ENCODE peak calls at places on chromosomes 11 and 22, in five cellular contexts. N, G, L, Z and Y are unnamed samples.

GRCh38 chr11:27468209-27468608 is 4.4 kb downstream of the LGR4 start:
- DNase-seq in N (peak), G (no peak), L (no peak), Z (no peak), Y (peak)

GRCh38 chr11:33952805-33953204 is 60.9 kb upstream of the LMO2 start:
- DNase-seq in N (no peak), G (no peak), L (no peak), Z (no peak), Y (no peak)

GRCh38 chr11:69310934-69311766 is 17.2 kb downstream of the MYEOV start:
- DNase-seq in N (no peak), G (no peak), L (no peak), Z (no peak), Y (no peak)

GRCh38 chr11:9803685-9804413 is 140.0 kb downstream of the SWAP70 start:
- DNase-seq in N (peak), G (no peak), L (no peak), Z (no peak), Y (no peak)

GRCh38 chr11:22244986-22245592 is 52.2 kb downstream of the ANO5 start:
- DNase-seq in N (peak), G (peak), L (no peak), Z (peak), Y (peak)

GRCh38 chr11:26410967-26411366 is 79.0 kb downstream of the ANO3 start:
- DNase-seq in N (no peak), G (no peak), L (no peak), Z (no peak), Y (no peak)

GRCh38 chr22:40898850-40899357 is 37.0 kb upstream of the DNAJB7 start:
- DNase-seq in N (peak), G (peak), L (no peak), Z (no peak), Y (peak)

GRCh38 chr22:24460418-24461089 is 33.2 kb downstream of the ADORA2A start:
- DNase-seq in N (no peak), G (peak), L (no peak), Z (peak), Y (peak)

GRCh38 chr11:96278039-96278897 is 64.7 kb downstream of the MAML2 start:
- DNase-seq in N (peak), G (no peak), L (no peak), Z (no peak), Y (peak)

GRCh38 chr11:58616594-58616993 is 5.9 kb upstream of the CNTF start:
- DNase-seq in N (peak), G (no peak), L (no peak), Z (no peak), Y (peak)

GRCh38 chr22:32444068-32444467 is 20.2 kb downstream of the BPIFC start:
- DNase-seq in N (no peak), G (peak), L (no peak), Z (peak), Y (no peak)

GRCh38 chr11:25927391-25927790 is 404.5 kb upstream of the ANO3 start:
- DNase-seq in N (peak), G (no peak), L (no peak), Z (no peak), Y (no peak)

GRCh38 chr22:40189979-40190378 is 12.3 kb downstream of the TNRC6B start:
- DNase-seq in N (no peak), G (no peak), L (no peak), Z (no peak), Y (no peak)

GRCh38 chr22:30265131-30265720 is 1.4 kb downstream of the OSM start:
- DNase-seq in N (no peak), G (no peak), L (no peak), Z (no peak), Y (no peak)

GRCh38 chr11:46253258-46254134 is 24.0 kb upstream of the CREB3L1 start:
- DNase-seq in N (no peak), G (no peak), L (peak), Z (no peak), Y (no peak)

GRCh38 chr11:130510407-130511006 is 62.1 kb downstream of the ADAMTS15 start:
- DNase-seq in N (peak), G (no peak), L (no peak), Z (no peak), Y (peak)

GRCh38 chr11:43952401-43953342 is 10.2 kb downstream of the C11orf96 start:
- DNase-seq in N (no peak), G (no peak), L (no peak), Z (no peak), Y (no peak)

GRCh38 chr22:43642807-43643206 is 169.3 kb downstream of the EFCAB6 start:
- DNase-seq in N (no peak), G (no peak), L (no peak), Z (no peak), Y (no peak)

GRCh38 chr11:109728056-109728455 is 306.1 kb downstream of the C11orf87 start:
- DNase-seq in N (no peak), G (no peak), L (no peak), Z (no peak), Y (no peak)

GRCh38 chr11:57315491-57315890 is 9.3 kb downstream of the TNKS1BP1 start:
- DNase-seq in N (peak), G (no peak), L (no peak), Z (peak), Y (no peak)

GRCh38 chr11:79369094-79369493 is 71.7 kb downstream of the TENM4 start:
- DNase-seq in N (no peak), G (no peak), L (no peak), Z (no peak), Y (no peak)

GRCh38 chr11:1917523-1918435 is 1.7 kb upstream of the TNNT3 start:
- DNase-seq in N (no peak), G (no peak), L (no peak), Z (peak), Y (no peak)

GRCh38 chr22:25362215-25362882 is 142.9 kb downstream of the CRYBB2 start:
- DNase-seq in N (peak), G (peak), L (peak), Z (peak), Y (peak)

GRCh38 chr22:45499746-45500145 is 2.9 kb upstream of the FBLN1 start:
- DNase-seq in N (no peak), G (no peak), L (no peak), Z (peak), Y (no peak)

GRCh38 chr11:120248551-120249278 is 8.8 kb downstream of the POU2F3 start:
- DNase-seq in N (peak), G (no peak), L (no peak), Z (no peak), Y (peak)

GRCh38 chr11:104005234-104005855 is 31.1 kb upstream of the DDI1 start:
- DNase-seq in N (peak), G (no peak), L (no peak), Z (no peak), Y (no peak)

GRCh38 chr22:40043086-40043485 is 48.3 kb downstream of the FAM83F start:
- DNase-seq in N (peak), G (no peak), L (no peak), Z (no peak), Y (no peak)

GRCh38 chr11:9759519-9760179 is 95.8 kb downstream of the SWAP70 start:
- DNase-seq in N (peak), G (no peak), L (peak), Z (no peak), Y (peak)

GRCh38 chr22:41411021-41411851 is 29.5 kb downstream of the TEF start:
- DNase-seq in N (no peak), G (no peak), L (peak), Z (no peak), Y (no peak)

GRCh38 chr11:719214-720016 is 13.4 kb downstream of the EPS8L2 start:
- DNase-seq in N (no peak), G (no peak), L (peak), Z (no peak), Y (no peak)

GRCh38 chr11:43578346-43579170 is 102.0 kb upstream of the HSD17B12 start:
- DNase-seq in N (peak), G (no peak), L (no peak), Z (peak), Y (no peak)

GRCh38 chr11:17267576-17267975 is 9.0 kb upstream of the NUCB2 start:
- DNase-seq in N (no peak), G (peak), L (no peak), Z (no peak), Y (no peak)

GRCh38 chr11:10451399-10452116 is 3.5 kb upstream of the AMPD3 start:
- DNase-seq in N (no peak), G (no peak), L (peak), Z (no peak), Y (no peak)

GRCh38 chr11:111923351-111923788 is 4.7 kb downstream of the C11orf52 start:
- DNase-seq in N (peak), G (no peak), L (no peak), Z (peak), Y (no peak)
- TF ChIP-seq CTCF in N (no peak), G (no peak), L (no peak), Z (no peak), Y (no peak)

DNA sequence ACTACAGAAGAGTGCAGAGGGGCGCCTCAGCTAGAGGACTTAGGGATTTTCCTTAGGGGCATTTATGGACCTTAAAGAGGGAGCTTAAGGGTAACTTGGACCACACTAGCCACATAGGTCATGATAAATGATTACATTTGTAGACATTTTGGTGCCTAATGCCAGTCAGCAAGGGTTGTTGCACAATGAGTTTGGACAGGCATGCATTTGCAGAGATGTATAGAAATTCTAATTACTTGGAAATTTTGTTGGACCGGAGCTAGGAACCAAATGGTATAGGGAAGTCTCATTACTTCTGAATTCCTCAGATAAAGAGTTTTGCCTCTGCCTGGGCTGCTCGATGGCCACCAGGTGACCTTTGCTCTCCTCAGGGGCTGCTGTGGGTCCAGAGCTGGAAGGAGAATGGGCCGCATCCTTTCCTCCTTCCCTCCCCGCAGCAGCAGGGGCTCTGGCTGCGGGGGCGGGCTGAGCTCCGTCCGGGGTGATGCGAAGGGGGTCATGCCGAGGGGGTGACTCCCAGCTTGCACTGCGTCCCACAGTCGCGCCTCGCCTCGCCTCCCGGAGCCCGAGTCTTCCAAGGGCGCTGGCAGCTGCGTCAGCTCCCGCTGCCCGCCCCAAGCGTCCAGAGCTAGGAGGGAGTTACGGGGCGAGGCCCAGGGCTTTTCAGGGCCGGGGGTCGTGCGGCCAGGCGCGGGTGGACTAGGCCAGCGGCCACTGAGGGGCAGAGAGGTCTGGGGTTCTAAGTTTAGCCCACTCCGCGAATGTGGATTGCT is 20.2 kb upstream of the MALAT1 start:
- DNase-seq in N (peak), G (no peak), L (peak), Z (peak), Y (no peak)
- H3K4me3 ChIP-seq in N (peak), G (no peak), L (peak), Z (no peak), Y (peak)

GRCh38 chr11:119153049-119153818 is 4.4 kb downstream of the ABCG4 start:
- DNase-seq in N (no peak), G (no peak), L (no peak), Z (peak), Y (no peak)
- TF ChIP-seq CTCF in N (peak), G (no peak), L (no peak), Z (peak), Y (no peak)

GRCh38 chr11:14520086-14520901 is at the start of gene PSMA1:
- DNase-seq in N (peak), G (peak), L (peak), Z (peak), Y (peak)

GRCh38 chr11:14520902-14521151 is 641 bp upstream of the PSMA1 start:
- DNase-seq in N (no peak), G (no peak), L (no peak), Z (no peak), Y (no peak)

GRCh38 chr11:14522245-14522644 is 2.1 kb upstream of the PSMA1 start:
- DNase-seq in N (no peak), G (no peak), L (no peak), Z (no peak), Y (no peak)

GRCh38 chr11:14519692-14520085 is 497 bp downstream of the PSMA1 start:
- DNase-seq in N (no peak), G (no peak), L (no peak), Z (no peak), Y (no peak)

DNA sequence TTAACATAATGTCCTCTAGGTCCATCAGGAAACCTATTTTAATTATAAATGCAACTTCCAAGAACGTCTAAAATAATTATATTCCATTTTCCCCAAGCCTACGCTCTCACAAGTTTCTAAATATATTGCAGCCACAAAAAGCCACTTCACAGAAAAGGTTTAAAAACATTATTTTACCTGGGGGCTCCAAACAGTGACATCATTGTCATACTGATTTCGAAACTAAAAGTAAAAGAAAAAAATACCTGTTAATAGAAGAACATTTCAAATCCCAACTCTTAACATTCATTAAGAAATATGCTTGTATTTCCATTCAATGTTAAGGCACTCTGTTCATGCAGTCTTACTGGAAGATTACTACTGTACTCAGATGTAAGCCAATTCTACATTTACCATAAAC is 1.4 kb downstream of the PSMA1 start:
- DNase-seq in N (no peak), G (peak), L (no peak), Z (no peak), Y (no peak)
- H3K4me3 ChIP-seq in N (peak), G (peak), L (peak), Z (peak), Y (peak)

DNA sequence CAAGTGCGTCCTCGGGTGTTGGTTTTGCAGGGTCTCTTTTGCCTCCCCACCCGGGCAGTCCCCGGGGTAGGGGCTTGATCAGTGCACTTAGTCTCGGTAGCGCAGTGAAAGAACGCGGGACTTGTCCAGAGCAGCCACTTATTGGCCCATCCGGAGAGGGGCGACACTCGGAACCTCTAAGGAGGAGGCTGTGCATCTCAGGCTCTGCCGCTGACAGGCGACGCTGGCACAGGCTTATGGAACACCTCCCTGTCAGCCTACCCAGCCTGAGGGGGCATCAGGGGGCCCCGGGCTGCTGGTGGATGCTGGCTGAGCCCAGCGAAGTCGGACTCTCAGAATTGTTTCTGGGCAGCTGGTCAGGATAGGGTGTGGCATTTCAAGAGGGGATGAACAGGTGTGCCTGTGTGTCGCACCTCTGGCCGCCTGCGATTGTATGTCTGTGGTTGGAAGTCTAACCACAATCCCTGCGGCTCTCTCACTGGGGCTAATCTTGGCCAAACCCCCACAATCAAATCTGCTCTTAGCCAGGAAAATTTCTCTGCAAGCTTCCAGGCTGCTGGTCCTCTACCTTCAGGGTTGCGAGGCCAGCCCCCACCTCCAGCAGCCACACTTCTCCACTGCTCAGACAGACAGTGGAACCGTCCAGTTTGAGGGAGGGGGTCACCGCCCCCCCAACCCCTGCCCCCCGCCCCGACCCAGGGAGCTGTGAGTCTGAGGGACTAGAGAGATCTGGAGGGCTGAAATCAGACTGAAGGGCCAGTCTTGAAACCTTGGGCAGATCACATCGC is 814 bp downstream of the ATG16L2 start:
- DNase-seq in N (peak), G (peak), L (no peak), Z (peak), Y (no peak)
- TF ChIP-seq CTCF in N (peak), G (no peak), L (no peak), Z (peak), Y (no peak)

GRCh38 chr11:134412508-134413333 is 679 bp upstream of the B3GAT1 start:
- DNase-seq in N (no peak), G (no peak), L (peak), Z (peak), Y (no peak)

GRCh38 chr11:134413334-134414035 is 1.4 kb upstream of the B3GAT1 start:
- DNase-seq in N (no peak), G (no peak), L (no peak), Z (no peak), Y (no peak)

GRCh38 chr11:134410766-134411165 is 1.3 kb downstream of the B3GAT1 start:
- DNase-seq in N (no peak), G (no peak), L (no peak), Z (no peak), Y (no peak)

GRCh38 chr11:134414036-134414731 is 2.1 kb upstream of the B3GAT1 start:
- DNase-seq in N (no peak), G (no peak), L (no peak), Z (no peak), Y (no peak)

GRCh38 chr11:134411887-134412507 is at the start of gene B3GAT1:
- DNase-seq in N (no peak), G (no peak), L (no peak), Z (peak), Y (no peak)
- H3K4me3 ChIP-seq in N (no peak), G (no peak), L (peak), Z (peak), Y (peak)